ENCODE peak calls at places on chromosomes 11 and 22, in four cellular contexts. C, E, P and M are unnamed samples.

GRCh38 chr11:122895591-122895990 is 13.0 kb downstream of the JHY start:
- DNase-seq in C (no peak), E (no peak), P (no peak), M (no peak)

GRCh38 chr22:18031670-18032454 is 7.5 kb upstream of the MICAL3 start:
- DNase-seq in C (no peak), E (no peak), P (no peak), M (peak; percentile 67)

GRCh38 chr11:12206529-12206928 is 96.1 kb downstream of the MICAL2 start:
- DNase-seq in C (no peak), E (no peak), P (no peak), M (no peak)

GRCh38 chr22:29251981-29252978 is 15.5 kb downstream of the RHBDD3 start:
- DNase-seq in C (no peak), E (no peak), P (no peak), M (no peak)

GRCh38 chr11:121575250-121575962 is 122.6 kb upstream of the SORL1-AS1 start:
- DNase-seq in C (peak; percentile 80), E (no peak), P (no peak), M (peak; percentile 22)

GRCh38 chr22:22661275-22661674 is 16.9 kb downstream of the GGTLC2 start:
- DNase-seq in C (no peak), E (no peak), P (no peak), M (no peak)

GRCh38 chr11:16902979-16903378 is 111.2 kb downstream of the PLEKHA7 start:
- DNase-seq in C (no peak), E (no peak), P (peak; percentile 80), M (no peak)

GRCh38 chr11:125301301-125301700 is 136.8 kb downstream of the PKNOX2 start:
- DNase-seq in C (no peak), E (no peak), P (peak; percentile 65), M (no peak)

GRCh38 chr22:45181766-45182165 is 18.0 kb downstream of the NUP50 start:
- DNase-seq in C (no peak), E (no peak), P (peak; percentile 15), M (no peak)
- TF ChIP-seq POLR2A in C (no peak), E (no peak), P (no peak), M (no peak)

GRCh38 chr22:39017596-39018365 is 3.1 kb upstream of the APOBEC3D start:
- DNase-seq in C (no peak), E (no peak), P (no peak), M (no peak)

GRCh38 chr22:39012525-39013516 is 1.2 kb upstream of the APOBEC3C start:
- DNase-seq in C (peak; percentile 58), E (no peak), P (no peak), M (no peak)

GRCh38 chr22:39016592-39016991 is 2.5 kb downstream of the APOBEC3C start:
- DNase-seq in C (no peak), E (no peak), P (no peak), M (no peak)

GRCh38 chr22:39010946-39011625 is 3.0 kb upstream of the APOBEC3C start:
- DNase-seq in C (no peak), E (no peak), P (no peak), M (no peak)

DNA sequence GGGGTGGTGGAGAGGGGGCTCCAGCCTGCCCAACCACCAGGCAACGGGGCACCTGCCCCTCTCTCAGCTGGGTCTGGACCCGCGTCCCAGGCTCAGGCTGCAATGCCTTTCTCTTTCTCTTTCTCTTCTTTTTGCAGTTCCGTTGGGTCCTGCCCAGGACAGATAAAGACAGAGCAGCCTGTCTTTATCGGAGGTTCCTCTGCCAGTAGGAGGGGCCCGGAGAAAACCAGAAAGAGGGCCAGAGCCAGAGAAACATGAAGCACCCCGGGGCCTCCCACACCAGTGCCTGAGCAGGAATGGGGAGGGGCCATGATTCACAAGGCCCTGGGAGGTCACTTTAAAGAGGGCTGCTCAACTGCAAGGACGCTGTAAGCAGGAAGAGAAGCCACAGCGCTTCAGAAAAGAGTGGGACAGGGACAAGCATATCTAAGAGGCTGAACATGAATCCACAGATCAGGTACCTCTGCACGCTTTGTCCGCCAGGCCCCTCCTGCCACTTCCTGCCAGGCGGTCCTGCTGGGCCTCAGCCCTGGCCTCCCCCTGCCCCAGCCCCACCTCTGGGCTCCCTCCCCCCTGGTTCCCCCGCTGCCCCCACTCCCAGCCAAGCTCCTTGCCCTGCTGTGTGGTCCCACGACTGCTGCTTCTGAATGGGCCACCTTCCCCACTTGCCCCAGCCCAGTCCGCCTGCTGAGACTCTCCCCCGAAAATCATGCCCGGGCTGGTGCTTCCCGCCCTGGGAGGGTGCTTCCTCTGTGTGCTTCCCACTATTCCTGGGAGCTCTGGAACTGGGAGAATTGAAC is at the start of gene APOBEC3C:
- DNase-seq in C (peak; percentile 84), E (no peak), P (peak; percentile 30), M (peak; percentile 50)
- TF ChIP-seq POLR2A in C (peak; percentile 36), E (peak; percentile 57), P (no peak), M (peak; percentile 64)

DNA sequence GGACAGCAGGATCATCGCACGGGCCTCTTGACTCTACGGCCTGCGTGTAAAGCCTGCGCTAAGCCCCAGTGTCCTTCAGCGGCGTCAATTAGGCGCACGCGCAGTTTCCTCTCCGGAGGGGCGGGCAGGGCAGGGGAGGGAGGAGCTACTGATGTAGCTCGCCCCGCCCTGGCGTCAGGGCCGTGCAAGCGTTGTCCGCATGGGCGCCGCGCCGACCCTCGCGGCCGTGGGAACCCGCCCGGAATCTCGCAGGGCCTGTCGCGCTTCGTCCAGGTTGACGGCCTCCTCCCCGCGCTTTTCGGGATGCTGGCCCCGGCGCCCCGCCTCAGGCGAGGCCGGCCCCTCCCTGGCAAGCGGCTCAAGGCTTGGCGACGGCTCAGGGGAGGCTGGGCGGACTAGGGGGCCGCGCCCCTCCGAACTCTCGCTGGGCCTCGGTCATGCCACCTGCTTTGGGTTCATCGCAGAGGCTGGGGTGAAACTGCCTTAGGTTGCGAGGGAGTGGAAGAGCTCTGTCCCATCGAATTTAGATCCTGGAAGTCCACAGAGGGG is 61.1 kb downstream of the ST3GAL4 start:
- DNase-seq in C (peak; percentile 92), E (no peak), P (peak; percentile 91), M (no peak)
- TF ChIP-seq POLR2A in C (peak; percentile 40), E (peak; percentile 44), P (peak; percentile 76), M (no peak)

GRCh38 chr11:7252683-7253213 is 1.0 kb downstream of the SYT9 start:
- DNase-seq in C (no peak), E (no peak), P (no peak), M (no peak)

GRCh38 chr11:7250166-7250565 is 1.5 kb upstream of the SYT9 start:
- DNase-seq in C (no peak), E (no peak), P (no peak), M (no peak)

GRCh38 chr11:7254731-7255291 is 3.1 kb downstream of the SYT9 start:
- DNase-seq in C (no peak), E (no peak), P (no peak), M (no peak)

GRCh38 chr11:7251487-7251835 is 243 bp upstream of the SYT9 start:
- DNase-seq in C (no peak), E (no peak), P (peak; percentile 2), M (no peak)

DNA sequence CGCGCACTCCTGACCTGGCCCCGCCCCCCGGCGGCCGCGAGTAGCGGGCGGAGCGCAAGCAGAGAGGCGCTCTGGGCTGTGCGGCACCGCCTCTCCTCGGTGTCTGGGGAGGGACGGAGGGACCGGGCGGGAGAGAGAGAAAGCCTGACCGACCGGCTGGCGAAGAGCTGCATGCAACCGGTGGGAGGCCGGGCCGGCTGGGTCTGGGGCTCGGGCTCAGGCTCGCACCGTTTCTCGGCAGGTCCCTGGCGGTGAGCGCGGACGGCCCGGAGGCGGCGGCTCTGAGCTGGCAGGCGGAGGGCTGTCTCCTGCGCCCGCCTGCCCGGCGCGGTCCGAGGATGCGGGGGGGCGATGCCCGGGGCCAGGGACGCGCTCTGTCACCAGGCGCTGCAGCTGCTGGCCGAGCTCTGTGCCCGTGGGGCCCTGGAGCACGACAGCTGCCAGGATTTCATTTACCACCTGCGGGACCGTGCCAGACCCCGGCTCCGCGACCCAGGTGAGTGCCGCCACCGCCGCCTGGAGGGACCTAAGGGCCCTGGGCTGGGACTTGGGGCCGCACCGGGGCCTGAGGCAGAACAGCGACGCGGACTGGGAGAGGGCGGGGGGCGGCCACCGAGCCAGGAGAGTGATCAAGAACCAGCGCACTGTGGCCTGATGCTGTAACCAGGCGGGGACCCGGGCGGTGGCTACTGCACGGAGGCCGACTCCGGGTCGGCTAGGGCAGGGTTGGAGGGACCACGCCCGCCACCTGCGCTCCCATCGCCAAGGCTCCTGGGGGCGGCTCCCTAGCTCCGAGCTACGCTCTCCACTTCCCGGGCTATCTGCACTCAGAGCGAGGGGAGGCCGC is at the start of gene SYT9:
- DNase-seq in C (peak; percentile 10), E (no peak), P (peak; percentile 42), M (no peak)
- TF ChIP-seq POLR2A in C (no peak), E (no peak), P (no peak), M (no peak)